ENCODE peak calls at places on chromosomes 4 and X, in eight cellular contexts. O is H1, Y is suprapubic skin, T is stomach, B is breast epithelium, C is sigmoid colon, W is GM12878, M is spleen. R is an unnamed sample.

GRCh38 chrX:71365876-71366673 is at the start of gene TAF1:
- DNase-seq in O (peak; percentile 75), Y (peak; percentile 97), T (peak; percentile 94), B (peak; percentile 92), C (peak; percentile 98), W (peak; percentile 95), M (peak; percentile 96), R (peak; percentile 66)

GRCh38 chr4:13919021-13919441 is 291.5 kb upstream of the BOD1L1 start:
- DNase-seq in O (no peak), Y (no peak), T (no peak), B (no peak), C (peak; percentile 76), W (no peak), M (no peak), R (no peak)

GRCh38 chr4:57074753-57075152 is 35.4 kb downstream of the IGFBP7 start:
- DNase-seq in O (no peak), Y (no peak), T (no peak), B (no peak), C (no peak), W (no peak), M (no peak), R (no peak)

GRCh38 chr4:150395872-150396271 is 186.1 kb upstream of the MAB21L2 start:
- DNase-seq in O (no peak), Y (no peak), T (no peak), B (no peak), C (no peak), W (no peak), M (no peak), R (no peak)

GRCh38 chrX:42696551-42697129 is 81.3 kb downstream of the PPP1R2C start:
- DNase-seq in O (no peak), Y (no peak), T (no peak), B (no peak), C (no peak), W (no peak), M (no peak), R (no peak)

GRCh38 chrX:139203681-139204575 is 326.6 kb upstream of the F9 start:
- DNase-seq in O (no peak), Y (no peak), T (peak; percentile 36), B (peak; percentile 47), C (no peak), W (no peak), M (peak; percentile 83), R (no peak)

GRCh38 chrX:118795528-118795927 is 28.1 kb upstream of the ZCCHC12 start:
- DNase-seq in O (no peak), Y (no peak), T (no peak), B (no peak), C (no peak), W (no peak), M (no peak), R (no peak)

GRCh38 chr4:181661090-181661489 is 582.1 kb upstream of the TENM3 start:
- DNase-seq in O (no peak), Y (no peak), T (no peak), B (no peak), C (no peak), W (no peak), M (no peak), R (no peak)

GRCh38 chrX:139640259-139640658 is 67.7 kb downstream of the MCF2 start:
- DNase-seq in O (no peak), Y (no peak), T (no peak), B (no peak), C (no peak), W (no peak), M (no peak), R (no peak)

GRCh38 chrX:154980330-154981115 is 42.0 kb downstream of the F8 start:
- DNase-seq in O (peak; percentile 5), Y (peak; percentile 68), T (peak; percentile 80), B (peak; percentile 61), C (peak; percentile 83), W (peak; percentile 68), M (peak; percentile 85), R (peak; percentile 18)

GRCh38 chrX:131830400-131831184 is 192.5 kb upstream of the STK26 start:
- DNase-seq in O (peak; percentile 81), Y (peak; percentile 74), T (peak; percentile 79), B (no peak), C (peak; percentile 82), W (peak; percentile 69), M (peak; percentile 80), R (no peak)

GRCh38 chr4:126213996-126214395 is 899.2 kb downstream of the FAT4 start:
- DNase-seq in O (no peak), Y (no peak), T (no peak), B (no peak), C (no peak), W (no peak), M (no peak), R (no peak)

DNA sequence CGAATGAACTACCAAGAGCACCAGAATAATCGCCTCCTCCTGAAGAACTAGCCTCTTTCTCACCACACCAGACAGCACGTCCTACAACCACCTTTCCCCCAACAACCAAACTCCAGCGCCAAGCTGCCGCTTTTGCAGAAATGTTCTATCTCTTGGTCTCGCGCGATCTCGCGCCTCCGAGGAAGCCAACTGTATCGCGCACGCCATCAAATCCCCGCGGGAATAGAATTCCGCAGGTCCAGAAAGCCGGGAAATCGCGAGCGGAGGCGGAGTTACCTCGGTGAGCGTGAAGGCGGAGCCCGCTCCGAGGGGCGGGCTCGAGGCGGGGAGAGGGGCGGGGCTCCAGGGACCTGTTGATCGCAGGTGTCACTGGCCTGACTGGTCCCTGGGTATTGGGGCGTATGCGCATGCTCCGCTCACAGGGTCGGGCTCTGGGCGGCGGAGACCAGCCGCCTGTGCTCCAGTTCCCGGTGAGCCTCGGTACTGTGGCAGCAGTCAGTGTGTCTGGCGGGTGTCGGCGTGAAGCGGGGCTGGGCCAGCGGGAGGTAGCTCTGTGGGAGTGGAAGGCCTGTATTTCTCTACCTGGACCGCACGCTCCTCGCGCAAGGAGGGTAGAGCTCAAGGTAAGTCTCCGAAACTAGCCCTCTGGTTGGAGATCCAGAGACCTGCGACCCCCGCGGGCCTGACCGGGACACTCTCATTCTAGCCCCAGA is at the start of gene USP53:
- DNase-seq in O (peak; percentile 97), Y (peak; percentile 99), T (peak; percentile 99), B (peak; percentile 99), C (peak; percentile 99), W (peak; percentile 71), M (peak; percentile 99), R (peak; percentile 79)
- TF ChIP-seq POLR2A in O (peak; percentile 90), Y (peak; percentile 78), T (no peak), B (peak; percentile 84), C (peak; percentile 91), W (peak; percentile 92), M (peak; percentile 82), R (peak; percentile 74)

GRCh38 chr4:140309124-140309870 is 64.1 kb upstream of the SCOC start:
- DNase-seq in O (no peak), Y (no peak), T (no peak), B (no peak), C (no peak), W (no peak), M (no peak), R (no peak)

GRCh38 chr4:140305053-140305452 is 68.4 kb upstream of the SCOC start:
- DNase-seq in O (no peak), Y (no peak), T (no peak), B (no peak), C (no peak), W (no peak), M (no peak), R (no peak)

GRCh38 chr4:140312101-140312500 is 61.3 kb upstream of the SCOC start:
- DNase-seq in O (no peak), Y (no peak), T (no peak), B (no peak), C (no peak), W (no peak), M (no peak), R (no peak)

GRCh38 chr4:140308366-140309123 is 64.9 kb upstream of the SCOC start:
- DNase-seq in O (no peak), Y (peak; percentile 66), T (no peak), B (peak; percentile 60), C (peak; percentile 84), W (no peak), M (no peak), R (no peak)
- TF ChIP-seq POLR2AphosphoS5 in O (no peak), Y (peak; percentile 69), T (peak; percentile 30), B (peak; percentile 41), C (peak; percentile 88), W (no peak), M (no peak), R (no peak)

GRCh38 chr4:8121236-8122015 is 37.2 kb downstream of the ABLIM2 start:
- DNase-seq in O (no peak), Y (no peak), T (no peak), B (no peak), C (no peak), W (no peak), M (no peak), R (no peak)

GRCh38 chr4:8123865-8124264 is 34.7 kb downstream of the ABLIM2 start:
- DNase-seq in O (no peak), Y (no peak), T (no peak), B (no peak), C (no peak), W (no peak), M (no peak), R (no peak)

GRCh38 chr4:8125526-8126056 is 33.0 kb downstream of the ABLIM2 start:
- DNase-seq in O (no peak), Y (no peak), T (no peak), B (no peak), C (no peak), W (no peak), M (no peak), R (no peak)

GRCh38 chr4:8122746-8123145 is 35.9 kb downstream of the ABLIM2 start:
- DNase-seq in O (no peak), Y (no peak), T (no peak), B (no peak), C (no peak), W (no peak), M (no peak), R (no peak)

GRCh38 chr4:8123389-8123788 is 35.2 kb downstream of the ABLIM2 start:
- DNase-seq in O (no peak), Y (no peak), T (no peak), B (no peak), C (no peak), W (no peak), M (no peak), R (no peak)
- TF ChIP-seq POLR2A in O (no peak), Y (no peak), T (no peak), B (no peak), C (no peak), W (no peak), M (no peak), R (no peak)

GRCh38 chrX:15606064-15606590 is 5.4 kb upstream of the ACE2 start:
- DNase-seq in O (no peak), Y (no peak), T (no peak), B (no peak), C (no peak), W (no peak), M (no peak), R (no peak)

GRCh38 chrX:15602761-15603160 is 2.0 kb upstream of the ACE2 start:
- DNase-seq in O (no peak), Y (no peak), T (no peak), B (no peak), C (no peak), W (no peak), M (no peak), R (no peak)

GRCh38 chrX:15601932-15602331 is 1.2 kb upstream of the ACE2 start:
- DNase-seq in O (no peak), Y (no peak), T (no peak), B (no peak), C (no peak), W (no peak), M (no peak), R (no peak)

GRCh38 chrX:15605233-15605632 is 4.5 kb upstream of the ACE2 start:
- DNase-seq in O (no peak), Y (no peak), T (no peak), B (no peak), C (no peak), W (no peak), M (no peak), R (no peak)

GRCh38 chrX:15607067-15607466 is 6.3 kb upstream of the ACE2 start:
- DNase-seq in O (no peak), Y (no peak), T (peak; percentile 27), B (no peak), C (no peak), W (no peak), M (no peak), R (no peak)
- TF ChIP-seq POLR2AphosphoS5 in O (no peak), Y (no peak), T (no peak), B (no peak), C (no peak), W (no peak), M (no peak), R (no peak)

R was measured in GM12892.